ENCODE peak calls at places on chromosomes 5 and 9, in seven cellular contexts. One of them, this sample, is unnamed.

GRCh38 chr5:151684690-151685361 is 1.9 kb downstream of the SPARC start:
- DNase-seq in PC-3: peak; percentile 46
- DNase-seq in heart right ventricle: peak; percentile 79
- DNase-seq in gastrocnemius medialis: peak; percentile 51
- DNase-seq in tibial artery: peak; percentile 84
- DNase-seq in HepG2: no peak
- DNase-seq in psoas muscle: peak; percentile 40
- DNase-seq in this sample: peak; percentile 92

GRCh38 chr9:347667-348292 is 133.1 kb downstream of the DOCK8 start:
- DNase-seq in HepG2: peak; percentile 29
- DNase-seq in PC-3: peak; percentile 71
- DNase-seq in heart right ventricle: no peak
- DNase-seq in tibial artery: no peak
- DNase-seq in gastrocnemius medialis: no peak
- DNase-seq in psoas muscle: no peak
- DNase-seq in this sample: peak; percentile 42

GRCh38 chr5:106964102-106964501 is 706.6 kb downstream of the EFNA5 start:
- DNase-seq in psoas muscle: no peak
- DNase-seq in heart right ventricle: no peak
- DNase-seq in PC-3: peak; percentile 82
- DNase-seq in tibial artery: no peak
- DNase-seq in gastrocnemius medialis: no peak
- DNase-seq in HepG2: no peak
- DNase-seq in this sample: no peak

GRCh38 chr9:114908104-114908621 is 22.2 kb downstream of the TNFSF8 start:
- DNase-seq in tibial artery: no peak
- DNase-seq in gastrocnemius medialis: no peak
- DNase-seq in HepG2: peak; percentile 83
- DNase-seq in heart right ventricle: no peak
- DNase-seq in psoas muscle: no peak
- DNase-seq in PC-3: peak; percentile 97
- DNase-seq in this sample: no peak

GRCh38 chr5:127838661-127839060 is 135.5 kb downstream of the CCDC192 start:
- DNase-seq in gastrocnemius medialis: no peak
- DNase-seq in PC-3: peak; percentile 57
- DNase-seq in tibial artery: no peak
- DNase-seq in HepG2: no peak
- DNase-seq in heart right ventricle: no peak
- DNase-seq in psoas muscle: no peak
- DNase-seq in this sample: no peak

GRCh38 chr5:1341863-1342262 is 3.0 kb downstream of the CLPTM1L start:
- DNase-seq in heart right ventricle: no peak
- DNase-seq in psoas muscle: no peak
- DNase-seq in gastrocnemius medialis: no peak
- DNase-seq in HepG2: no peak
- DNase-seq in PC-3: no peak
- DNase-seq in tibial artery: no peak
- DNase-seq in this sample: no peak

GRCh38 chr9:94906713-94907112 is 180.2 kb downstream of the AOPEP start:
- DNase-seq in gastrocnemius medialis: no peak
- DNase-seq in PC-3: no peak
- DNase-seq in heart right ventricle: peak; percentile 1
- DNase-seq in HepG2: peak; percentile 45
- DNase-seq in psoas muscle: no peak
- DNase-seq in tibial artery: no peak
- DNase-seq in this sample: no peak

GRCh38 chr5:1172007-1172581 is 29.3 kb upstream of the SLC6A19 start:
- DNase-seq in heart right ventricle: no peak
- DNase-seq in PC-3: no peak
- DNase-seq in HepG2: no peak
- DNase-seq in tibial artery: no peak
- DNase-seq in gastrocnemius medialis: no peak
- DNase-seq in psoas muscle: peak; percentile 10
- DNase-seq in this sample: no peak

GRCh38 chr5:79699766-79700400 is 10.2 kb downstream of the CMYA5 start:
- DNase-seq in HepG2: no peak
- DNase-seq in heart right ventricle: no peak
- DNase-seq in gastrocnemius medialis: no peak
- DNase-seq in tibial artery: no peak
- DNase-seq in psoas muscle: no peak
- DNase-seq in PC-3: peak; percentile 15
- DNase-seq in this sample: no peak

GRCh38 chr5:35803221-35803651 is 53.5 kb upstream of the IL7R start:
- DNase-seq in gastrocnemius medialis: no peak
- DNase-seq in tibial artery: no peak
- DNase-seq in PC-3: no peak
- DNase-seq in heart right ventricle: peak; percentile 12
- DNase-seq in HepG2: no peak
- DNase-seq in psoas muscle: no peak
- DNase-seq in this sample: peak; percentile 78

DNA sequence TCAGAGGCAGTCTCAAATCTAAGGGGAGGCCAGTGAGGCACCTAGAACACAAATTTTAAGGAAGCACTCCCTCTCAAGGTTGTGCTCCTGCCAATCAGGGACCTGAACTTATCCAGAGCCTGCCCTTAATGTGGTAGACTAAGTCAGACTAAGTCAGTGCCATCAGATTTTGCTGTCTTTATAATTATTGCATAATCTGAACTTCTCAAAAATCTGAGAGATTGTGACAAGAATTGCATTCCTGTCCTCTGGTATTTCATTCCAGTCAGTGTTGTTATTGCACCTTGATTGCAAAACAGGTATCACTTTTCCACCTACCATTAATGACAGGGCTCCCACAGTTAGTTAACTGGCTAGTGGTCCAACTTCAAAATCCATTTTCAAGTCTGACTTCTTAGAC is 197.1 kb upstream of the HCN1 start:
- DNase-seq in tibial artery: no peak
- DNase-seq in heart right ventricle: no peak
- DNase-seq in HepG2: no peak
- DNase-seq in psoas muscle: no peak
- DNase-seq in gastrocnemius medialis: no peak
- DNase-seq in PC-3: no peak
- DNase-seq in this sample: no peak
- H3K9me3 ChIP-seq in tibial artery: no peaks in the 10 kb centered on the region
- H3K9me3 ChIP-seq in heart right ventricle: peaks cover 2% of the 10 kb centered on the region
- H3K9me3 ChIP-seq in HepG2: peaks cover 68% of the 10 kb centered on the region
- H3K9me3 ChIP-seq in psoas muscle: no peaks in the 10 kb centered on the region
- H3K9me3 ChIP-seq in gastrocnemius medialis: no peaks in the 10 kb centered on the region
- H3K9me3 ChIP-seq in PC-3: peaks cover 14% of the 10 kb centered on the region
- H3K9me3 ChIP-seq in this sample: peaks cover 4% of the 10 kb centered on the region

DNA sequence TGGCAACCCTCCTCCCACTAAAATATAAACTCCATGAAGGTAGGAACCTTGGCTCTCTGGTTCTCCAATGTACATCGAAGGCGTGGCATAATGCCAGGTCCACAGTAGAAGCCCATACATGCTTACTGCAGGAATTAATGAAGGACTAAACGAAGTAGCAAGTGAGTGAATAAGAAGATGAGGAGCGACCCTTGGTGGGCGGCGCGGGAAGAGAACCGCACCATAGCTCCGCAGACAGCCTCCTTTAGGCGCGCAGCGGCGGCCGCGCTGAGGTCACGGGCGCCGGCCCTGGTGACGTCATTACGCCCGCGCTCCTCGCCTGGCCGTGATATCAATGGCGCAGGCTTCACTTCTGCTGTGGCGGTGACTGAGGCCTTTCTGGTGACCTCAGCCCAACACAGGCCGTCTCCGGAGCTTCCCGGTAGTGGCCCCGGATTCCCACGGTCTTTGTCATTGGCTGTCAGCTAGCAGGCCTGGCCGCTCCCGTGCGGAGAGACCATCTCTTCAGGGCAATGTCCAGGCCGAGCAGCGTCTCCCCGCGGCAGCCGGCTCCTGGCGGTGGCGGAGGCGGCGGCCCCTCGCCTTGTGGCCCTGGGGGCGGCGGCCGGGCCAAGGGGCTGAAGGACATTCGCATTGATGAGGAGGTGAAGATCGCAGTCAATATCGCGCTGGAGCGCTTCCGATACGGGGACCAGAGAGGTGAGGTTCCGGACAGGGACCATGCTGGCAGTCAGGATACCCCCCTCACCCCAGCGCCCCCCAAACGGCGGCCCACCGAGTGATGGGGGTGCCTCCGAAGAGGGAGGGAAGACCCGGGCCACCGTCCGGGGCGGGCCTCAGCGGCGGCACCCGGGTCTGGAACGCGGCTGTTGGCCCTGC is at the start of gene YTHDC2:
- DNase-seq in PC-3: peak; percentile 90
- DNase-seq in psoas muscle: peak; percentile 89
- DNase-seq in heart right ventricle: peak; percentile 88
- DNase-seq in tibial artery: peak; percentile 92
- DNase-seq in HepG2: peak; percentile 77
- DNase-seq in gastrocnemius medialis: peak; percentile 81
- DNase-seq in this sample: peak; percentile 92
- TF ChIP-seq CTCF in PC-3: peak; percentile 51
- TF ChIP-seq CTCF in psoas muscle: peak; percentile 28
- TF ChIP-seq CTCF in heart right ventricle: peak; percentile 50
- TF ChIP-seq CTCF in tibial artery: peak; percentile 5
- TF ChIP-seq CTCF in HepG2: peak; percentile 67
- TF ChIP-seq CTCF in gastrocnemius medialis: no peak
- TF ChIP-seq CTCF in this sample: peak; percentile 51

DNA sequence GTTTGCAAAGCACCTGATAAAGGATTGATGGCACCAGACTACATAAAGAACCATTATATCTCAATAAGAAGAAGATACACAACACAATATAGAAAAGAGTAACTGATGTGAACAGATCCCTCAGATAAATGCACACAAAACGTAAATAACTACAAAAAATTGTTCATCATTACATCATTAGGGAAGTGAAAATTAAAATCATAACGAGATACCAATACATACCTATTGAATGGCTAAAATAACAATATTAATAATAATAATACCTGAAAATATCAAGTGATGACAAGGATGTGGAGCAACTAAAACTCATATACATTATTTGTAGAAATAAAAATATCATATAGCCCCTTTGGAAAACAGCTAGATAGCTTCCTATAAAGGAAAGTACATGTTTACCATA is 469.5 kb downstream of the DMRTA1 start:
- DNase-seq in tibial artery: no peak
- DNase-seq in HepG2: no peak
- DNase-seq in psoas muscle: no peak
- DNase-seq in heart right ventricle: no peak
- DNase-seq in gastrocnemius medialis: no peak
- DNase-seq in PC-3: no peak
- DNase-seq in this sample: no peak
- H3K4me3 ChIP-seq in tibial artery: no peak overlapping the region
- H3K4me3 ChIP-seq in HepG2: no peak overlapping the region
- H3K4me3 ChIP-seq in psoas muscle: no peak overlapping the region
- H3K4me3 ChIP-seq in heart right ventricle: no peak overlapping the region
- H3K4me3 ChIP-seq in gastrocnemius medialis: no peak overlapping the region
- H3K4me3 ChIP-seq in PC-3: no peak overlapping the region
- H3K4me3 ChIP-seq in this sample: no peak overlapping the region

DNA sequence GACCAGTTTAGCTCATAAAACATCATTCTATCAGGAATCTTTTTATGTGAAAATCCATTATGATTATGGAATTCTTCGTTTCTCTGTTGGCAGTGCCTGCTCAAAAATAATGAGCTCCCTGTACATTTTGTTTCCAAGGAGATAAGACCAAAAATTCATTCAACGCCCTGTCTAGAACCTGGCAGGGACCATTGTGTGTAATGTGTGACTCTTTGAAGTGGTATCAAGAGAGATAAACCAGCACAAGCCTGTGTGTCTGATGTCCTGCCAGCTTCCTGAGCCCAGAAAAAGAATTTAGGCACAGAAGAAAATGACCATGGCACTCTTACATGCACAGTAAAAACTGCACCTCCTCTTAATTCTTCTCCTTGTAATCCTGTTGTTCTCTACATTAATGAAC is 177.4 kb downstream of the SAXO1 start:
- DNase-seq in tibial artery: no peak
- DNase-seq in heart right ventricle: peak; percentile 58
- DNase-seq in PC-3: no peak
- DNase-seq in psoas muscle: no peak
- DNase-seq in gastrocnemius medialis: no peak
- DNase-seq in HepG2: no peak
- DNase-seq in this sample: no peak
- H3K9me3 ChIP-seq in tibial artery: no peaks in the 10 kb centered on the region
- H3K9me3 ChIP-seq in heart right ventricle: no peaks in the 10 kb centered on the region
- H3K9me3 ChIP-seq in PC-3: no peaks in the 10 kb centered on the region
- H3K9me3 ChIP-seq in psoas muscle: no peaks in the 10 kb centered on the region
- H3K9me3 ChIP-seq in gastrocnemius medialis: no peaks in the 10 kb centered on the region
- H3K9me3 ChIP-seq in HepG2: no peaks in the 10 kb centered on the region
- H3K9me3 ChIP-seq in this sample: no peaks in the 10 kb centered on the region

DNA sequence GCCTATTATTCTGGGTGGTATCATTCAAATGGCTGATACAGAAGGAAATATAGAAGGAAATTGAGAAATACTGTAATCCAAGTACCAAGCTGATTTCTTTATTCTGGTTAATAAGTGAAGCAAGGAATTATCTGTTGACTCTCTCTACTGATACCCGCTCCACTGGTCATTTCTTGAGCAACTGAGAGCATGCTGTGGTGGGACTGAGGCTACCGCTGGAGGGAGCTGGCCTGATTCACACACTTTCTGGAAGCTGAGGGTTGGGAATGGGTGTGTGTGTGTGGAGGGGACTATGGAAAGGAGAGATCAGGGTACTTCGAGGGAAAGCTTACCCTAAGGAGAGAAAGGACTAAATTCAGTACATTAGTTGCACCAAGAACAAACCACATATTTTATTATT is 104.1 kb downstream of the UGCG start:
- DNase-seq in HepG2: no peak
- DNase-seq in heart right ventricle: no peak
- DNase-seq in PC-3: no peak
- DNase-seq in tibial artery: no peak
- DNase-seq in psoas muscle: no peak
- DNase-seq in gastrocnemius medialis: no peak
- DNase-seq in this sample: no peak
- TF ChIP-seq CTCF in HepG2: no peak
- TF ChIP-seq CTCF in heart right ventricle: no peak
- TF ChIP-seq CTCF in PC-3: no peak
- TF ChIP-seq CTCF in tibial artery: no peak
- TF ChIP-seq CTCF in psoas muscle: no peak
- TF ChIP-seq CTCF in gastrocnemius medialis: no peak
- TF ChIP-seq CTCF in this sample: no peak

GRCh38 chr9:124696101-124696500 is 75.0 kb downstream of the NR6A1 start:
- DNase-seq in HepG2: peak; percentile 33
- DNase-seq in PC-3: no peak
- DNase-seq in psoas muscle: no peak
- DNase-seq in tibial artery: no peak
- DNase-seq in gastrocnemius medialis: no peak
- DNase-seq in heart right ventricle: no peak
- DNase-seq in this sample: no peak
- H3K4me3 ChIP-seq in HepG2: no peak overlapping the region
- H3K4me3 ChIP-seq in PC-3: no peak overlapping the region
- H3K4me3 ChIP-seq in psoas muscle: no peak overlapping the region
- H3K4me3 ChIP-seq in tibial artery: no peak overlapping the region
- H3K4me3 ChIP-seq in gastrocnemius medialis: no peak overlapping the region
- H3K4me3 ChIP-seq in heart right ventricle: no peak overlapping the region
- H3K4me3 ChIP-seq in this sample: no peak overlapping the region

DNA sequence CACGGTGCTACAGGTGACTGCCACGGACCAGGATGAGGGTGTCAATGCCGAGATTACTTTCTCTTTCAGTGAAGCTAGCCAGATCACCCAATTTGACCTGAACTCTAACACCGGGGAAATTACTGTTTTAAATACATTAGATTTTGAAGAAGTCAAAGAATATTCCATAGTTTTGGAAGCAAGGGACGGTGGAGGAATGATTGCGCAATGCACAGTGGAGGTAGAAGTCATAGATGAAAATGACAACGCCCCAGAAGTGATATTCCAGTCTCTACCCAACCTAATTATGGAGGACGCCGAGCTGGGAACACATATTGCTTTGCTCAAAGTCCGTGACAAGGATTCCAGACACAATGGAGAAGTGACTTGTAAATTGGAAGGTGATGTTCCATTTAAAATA is 1.2 kb downstream of the PCDHGB4 start:
- DNase-seq in PC-3: no peak
- DNase-seq in HepG2: no peak
- DNase-seq in heart right ventricle: no peak
- DNase-seq in gastrocnemius medialis: no peak
- DNase-seq in psoas muscle: no peak
- DNase-seq in tibial artery: no peak
- DNase-seq in this sample: no peak
- H3K9me3 ChIP-seq in PC-3: peaks cover 6% of the 10 kb centered on the region
- H3K9me3 ChIP-seq in HepG2: peaks cover 27% of the 10 kb centered on the region
- H3K9me3 ChIP-seq in heart right ventricle: peaks cover 5% of the 10 kb centered on the region
- H3K9me3 ChIP-seq in gastrocnemius medialis: no peaks in the 10 kb centered on the region
- H3K9me3 ChIP-seq in psoas muscle: no peaks in the 10 kb centered on the region
- H3K9me3 ChIP-seq in tibial artery: peaks cover 98% of the 10 kb centered on the region
- H3K9me3 ChIP-seq in this sample: peaks cover 69% of the 10 kb centered on the region

This sample was measured in A673.